ENCODE peak calls at places on chromosome 21, in six cellular contexts. E is trophoblast cell, X is IMR-90, S is H9, V is neuronal stem cell, F is mesenchymal stem cell. J is an unnamed sample.

GRCh38 chr21:22791986-22792560 is 1793.9 kb downstream of the NCAM2 start:
- DNase-seq in X (peak; percentile 38), E (peak; percentile 77), V (peak; percentile 39), S (no peak), F (peak; percentile 34), J (no peak)

GRCh38 chr21:15928196-15928595 is 198.4 kb downstream of the USP25 start:
- DNase-seq in V (no peak), X (no peak), E (no peak), S (no peak), F (no peak), J (no peak)

GRCh38 chr21:27564684-27565280 is 597.9 kb upstream of the ADAMTS5 start:
- DNase-seq in X (peak; percentile 70), E (peak; percentile 63), S (peak; percentile 38), F (peak; percentile 58), V (peak; percentile 18), J (peak; percentile 7)

GRCh38 chr21:46227811-46228344 is 696 bp downstream of the LSS start:
- DNase-seq in S (no peak), E (no peak), V (no peak), X (no peak), F (peak; percentile 15), J (no peak)

GRCh38 chr21:44869860-44870747 is 3.4 kb downstream of the PTTG1IP start:
- DNase-seq in F (peak; percentile 97), E (peak; percentile 95), X (peak; percentile 96), V (no peak), S (peak; percentile 64), J (no peak)

GRCh38 chr21:15804247-15804985 is 74.6 kb downstream of the USP25 start:
- DNase-seq in X (no peak), V (no peak), E (no peak), S (no peak), F (no peak), J (no peak)

GRCh38 chr21:40047211-40047610 is 180.0 kb downstream of the PCP4 start:
- DNase-seq in S (no peak), V (no peak), E (no peak), X (no peak), F (no peak), J (no peak)

GRCh38 chr21:45638707-45639106 is 4.8 kb upstream of the PCBP3 start:
- DNase-seq in F (no peak), S (no peak), X (no peak), E (no peak), V (no peak), J (no peak)

GRCh38 chr21:45241357-45241756 is 46.3 kb downstream of the POFUT2 start:
- DNase-seq in S (no peak), X (no peak), V (no peak), F (no peak), E (no peak), J (peak; percentile 26)

GRCh38 chr21:23541571-23541970 is 2065.7 kb downstream of the MRPL39 start:
- DNase-seq in F (no peak), S (no peak), X (no peak), E (no peak), V (no peak), J (no peak)

GRCh38 chr21:25506887-25507286 is 100.4 kb downstream of the MRPL39 start:
- DNase-seq in S (no peak), X (peak; percentile 91), E (no peak), V (no peak), F (no peak), J (no peak)

GRCh38 chr21:34553199-34553952 is 41.4 kb upstream of the KCNE1 start:
- DNase-seq in E (peak; percentile 65), F (peak; percentile 77), S (no peak), V (no peak), X (peak; percentile 82), J (no peak)

GRCh38 chr21:42313501-42313969 is 1.7 kb downstream of the TFF3 start:
- DNase-seq in V (no peak), X (no peak), F (no peak), E (no peak), S (peak; percentile 69), J (peak; percentile 61)

GRCh38 chr21:46057111-46057709 is 40.7 kb upstream of the COL6A2 start:
- DNase-seq in E (no peak), S (peak; percentile 27), F (no peak), X (no peak), V (no peak), J (no peak)

GRCh38 chr21:44947111-44947929 is 7.5 kb downstream of the SLX9 start:
- DNase-seq in E (no peak), F (no peak), S (no peak), V (no peak), X (no peak), J (no peak)

GRCh38 chr21:45923146-45923545 is 58.4 kb upstream of the COL6A1 start:
- DNase-seq in X (peak; percentile 75), V (peak; percentile 21), E (peak; percentile 61), F (peak; percentile 72), S (peak; percentile 80), J (peak; percentile 84)

GRCh38 chr21:36678538-36678937 is 20.4 kb upstream of the SIM2 start:
- DNase-seq in V (no peak), F (no peak), E (peak; percentile 42), S (no peak), X (no peak), J (no peak)

GRCh38 chr21:36672737-36673136 is 26.2 kb upstream of the SIM2 start:
- DNase-seq in V (no peak), E (no peak), F (no peak), S (no peak), X (no peak), J (no peak)

GRCh38 chr21:36681117-36681631 is 17.7 kb upstream of the SIM2 start:
- DNase-seq in F (no peak), X (no peak), V (no peak), E (no peak), S (no peak), J (no peak)

GRCh38 chr21:36676039-36676950 is 22.6 kb upstream of the SIM2 start:
- DNase-seq in S (no peak), V (peak; percentile 24), E (no peak), X (no peak), F (no peak), J (no peak)
- H2AFZ ChIP-seq in S (no peak overlapping the region), V (no peak overlapping the region), E (no peak overlapping the region), X (no peak overlapping the region), F (no peak overlapping the region), J (no peak overlapping the region)

GRCh38 chr21:43716376-43717165 is 2.4 kb upstream of the PDXK start:
- DNase-seq in X (peak; percentile 36), F (peak; percentile 63), E (no peak), V (no peak), S (no peak), J (no peak)
- H2BK120ac ChIP-seq in X (no peak overlapping the region), F (no peak overlapping the region), E (no peak overlapping the region), V (no peak overlapping the region), S (no peak overlapping the region), J (no peak overlapping the region)

DNA sequence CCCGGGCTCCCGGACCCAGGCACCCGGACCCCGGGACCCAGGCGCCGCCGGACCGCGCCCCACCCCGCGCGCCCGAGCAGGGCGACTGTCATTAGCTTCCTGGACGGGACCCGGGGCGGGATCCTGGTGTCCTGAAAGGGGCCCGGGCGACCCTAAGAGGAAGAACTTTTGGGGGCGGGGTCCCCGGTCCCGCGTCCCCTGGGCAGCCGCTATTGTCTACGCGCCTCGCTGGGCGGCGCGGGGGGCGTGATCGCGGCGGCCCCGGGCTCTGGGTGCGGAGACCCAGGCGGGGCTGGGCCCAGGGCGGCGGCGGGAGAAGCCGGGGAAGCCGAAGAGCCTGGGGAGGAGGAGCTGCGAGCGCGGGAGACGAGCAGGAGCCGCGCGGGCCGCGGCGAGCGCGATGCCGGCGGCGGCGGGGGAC is 465 bp downstream of the HUNK start:
- DNase-seq in S (peak; percentile 39), X (no peak), F (no peak), E (no peak), V (peak; percentile 56), J (peak; percentile 79)
- H2AFZ ChIP-seq in S (no peak overlapping the region), X (peak overlapping the region; percentile 89), F (peak overlapping the region; percentile 18), E (peak overlapping the region; percentile 78), V (peak overlapping the region; percentile 94), J (no peak overlapping the region)

DNA sequence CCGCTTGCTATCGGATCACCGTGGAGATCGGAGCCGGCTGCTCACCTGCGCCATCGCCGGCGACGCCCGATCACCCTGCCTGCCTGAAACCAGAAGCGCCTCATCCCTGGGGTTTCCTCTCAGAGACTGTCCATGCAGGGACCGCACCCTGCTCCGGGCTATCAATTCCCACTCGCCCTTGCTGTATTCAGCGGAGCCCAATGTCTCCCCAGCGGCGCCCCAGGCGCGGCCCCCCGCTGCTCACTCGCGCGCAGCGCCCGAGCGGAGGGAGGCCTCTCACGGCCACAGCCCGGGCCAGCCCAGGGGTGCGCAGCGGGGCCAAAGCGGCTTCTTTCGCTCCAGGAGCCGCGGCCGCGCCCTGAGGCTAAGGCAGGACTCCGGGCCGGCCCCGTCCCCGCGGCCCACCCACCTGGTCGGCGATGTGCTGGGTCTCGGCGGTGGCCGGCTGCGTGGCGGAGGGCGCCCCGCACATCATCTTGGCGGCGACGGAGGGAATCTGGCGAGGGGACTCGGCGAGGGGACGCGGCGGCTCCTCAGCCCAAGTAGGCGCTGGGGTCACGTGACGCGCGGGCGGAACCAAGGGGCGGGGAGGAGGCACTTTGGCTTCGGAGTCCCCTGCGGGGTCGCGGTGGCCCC is at the start of gene CSTB:
- DNase-seq in S (peak; percentile 88), E (peak; percentile 80), F (peak; percentile 71), V (no peak), X (peak; percentile 38), J (peak; percentile 95)
- H2BK120ac ChIP-seq in S (peak within 1 kb of the TSS; percentile 61), E (peak within 1 kb of the TSS; percentile 50), F (peak within 1 kb of the TSS; percentile 100), V (no peak within 1 kb of the TSS), X (peak within 1 kb of the TSS; percentile 27), J (no peak within 1 kb of the TSS)